ENCODE peak calls at places on chromosomes 3 and 15, in seven cellular contexts. One of them, this sample, is unnamed.

GRCh38 chr15:83784975-83785374 is 131.1 kb downstream of the ADAMTSL3 start:
- DNase-seq in right atrium auricular region: no peak
- DNase-seq in mesothelial cell of epicardium: no peak
- DNase-seq in T47D: no peak
- DNase-seq in adrenal gland: no peak
- DNase-seq in nucleus accumbens: no peak
- DNase-seq in SK-N-DZ: no peak
- DNase-seq in this sample: no peak

GRCh38 chr3:107421170-107421792 is 44.0 kb downstream of the CCDC54 start:
- DNase-seq in adrenal gland: no peak
- DNase-seq in mesothelial cell of epicardium: no peak
- DNase-seq in SK-N-DZ: peak; percentile 42
- DNase-seq in right atrium auricular region: no peak
- DNase-seq in nucleus accumbens: no peak
- DNase-seq in T47D: no peak
- DNase-seq in this sample: peak; percentile 87

GRCh38 chr3:28286595-28286994 is 45.2 kb downstream of the CMC1 start:
- DNase-seq in right atrium auricular region: no peak
- DNase-seq in nucleus accumbens: no peak
- DNase-seq in mesothelial cell of epicardium: no peak
- DNase-seq in T47D: peak; percentile 14
- DNase-seq in SK-N-DZ: peak; percentile 41
- DNase-seq in adrenal gland: no peak
- DNase-seq in this sample: peak; percentile 31

GRCh38 chr3:80526153-80526552 is 758.4 kb upstream of the ROBO1 start:
- DNase-seq in right atrium auricular region: no peak
- DNase-seq in SK-N-DZ: no peak
- DNase-seq in T47D: no peak
- DNase-seq in nucleus accumbens: no peak
- DNase-seq in mesothelial cell of epicardium: no peak
- DNase-seq in adrenal gland: no peak
- DNase-seq in this sample: no peak

GRCh38 chr15:50758712-50759205 is 6.7 kb downstream of the SPPL2A start:
- DNase-seq in SK-N-DZ: no peak
- DNase-seq in T47D: no peak
- DNase-seq in right atrium auricular region: no peak
- DNase-seq in nucleus accumbens: no peak
- DNase-seq in adrenal gland: no peak
- DNase-seq in mesothelial cell of epicardium: no peak
- DNase-seq in this sample: no peak

GRCh38 chr15:63357657-63358161 is 23.9 kb downstream of the CA12 start:
- DNase-seq in mesothelial cell of epicardium: no peak
- DNase-seq in SK-N-DZ: no peak
- DNase-seq in adrenal gland: no peak
- DNase-seq in nucleus accumbens: no peak
- DNase-seq in right atrium auricular region: no peak
- DNase-seq in T47D: no peak
- DNase-seq in this sample: no peak

GRCh38 chr3:27025718-27026117 is 343.5 kb downstream of the NEK10 start:
- DNase-seq in mesothelial cell of epicardium: no peak
- DNase-seq in nucleus accumbens: no peak
- DNase-seq in adrenal gland: no peak
- DNase-seq in T47D: no peak
- DNase-seq in SK-N-DZ: no peak
- DNase-seq in right atrium auricular region: no peak
- DNase-seq in this sample: no peak

GRCh38 chr3:58536501-58537411 is at the start of gene ACOX2:
- DNase-seq in right atrium auricular region: peak; percentile 84
- DNase-seq in SK-N-DZ: no peak
- DNase-seq in nucleus accumbens: no peak
- DNase-seq in T47D: no peak
- DNase-seq in mesothelial cell of epicardium: no peak
- DNase-seq in adrenal gland: peak; percentile 43
- DNase-seq in this sample: no peak

GRCh38 chr15:58856090-58856489 is 77.4 kb downstream of the SLTM start:
- DNase-seq in SK-N-DZ: no peak
- DNase-seq in T47D: no peak
- DNase-seq in mesothelial cell of epicardium: no peak
- DNase-seq in adrenal gland: no peak
- DNase-seq in nucleus accumbens: no peak
- DNase-seq in right atrium auricular region: no peak
- DNase-seq in this sample: no peak

GRCh38 chr3:128486692-128487537 is 6.1 kb downstream of the GATA2 start:
- DNase-seq in adrenal gland: no peak
- DNase-seq in T47D: peak; percentile 63
- DNase-seq in nucleus accumbens: no peak
- DNase-seq in SK-N-DZ: no peak
- DNase-seq in right atrium auricular region: no peak
- DNase-seq in mesothelial cell of epicardium: peak; percentile 65
- DNase-seq in this sample: no peak

GRCh38 chr3:188315563-188315962 is 161.6 kb downstream of the LPP start:
- DNase-seq in mesothelial cell of epicardium: no peak
- DNase-seq in nucleus accumbens: no peak
- DNase-seq in right atrium auricular region: no peak
- DNase-seq in SK-N-DZ: no peak
- DNase-seq in adrenal gland: no peak
- DNase-seq in T47D: no peak
- DNase-seq in this sample: no peak

GRCh38 chr3:100384735-100385134 is 16.2 kb downstream of the TOMM70 start:
- DNase-seq in nucleus accumbens: no peak
- DNase-seq in SK-N-DZ: no peak
- DNase-seq in mesothelial cell of epicardium: no peak
- DNase-seq in right atrium auricular region: no peak
- DNase-seq in T47D: no peak
- DNase-seq in adrenal gland: no peak
- DNase-seq in this sample: no peak

GRCh38 chr3:45057557-45057956 is 31.5 kb downstream of the CLEC3B start:
- DNase-seq in right atrium auricular region: no peak
- DNase-seq in mesothelial cell of epicardium: no peak
- DNase-seq in nucleus accumbens: no peak
- DNase-seq in T47D: no peak
- DNase-seq in adrenal gland: no peak
- DNase-seq in SK-N-DZ: no peak
- DNase-seq in this sample: no peak

GRCh38 chr3:72310028-72310987 is 525.4 kb upstream of the PROK2 start:
- DNase-seq in nucleus accumbens: no peak
- DNase-seq in right atrium auricular region: no peak
- DNase-seq in adrenal gland: peak; percentile 33
- DNase-seq in SK-N-DZ: peak; percentile 58
- DNase-seq in T47D: no peak
- DNase-seq in mesothelial cell of epicardium: no peak
- DNase-seq in this sample: no peak

GRCh38 chr15:74365619-74366445 is 1.6 kb downstream of the CYP11A1 start:
- DNase-seq in adrenal gland: peak; percentile 60
- DNase-seq in SK-N-DZ: no peak
- DNase-seq in T47D: no peak
- DNase-seq in nucleus accumbens: no peak
- DNase-seq in right atrium auricular region: no peak
- DNase-seq in mesothelial cell of epicardium: peak; percentile 70
- DNase-seq in this sample: no peak

GRCh38 chr3:105537371-105538075 is 170.8 kb downstream of the ALCAM start:
- DNase-seq in nucleus accumbens: no peak
- DNase-seq in SK-N-DZ: no peak
- DNase-seq in right atrium auricular region: no peak
- DNase-seq in adrenal gland: no peak
- DNase-seq in T47D: no peak
- DNase-seq in mesothelial cell of epicardium: no peak
- DNase-seq in this sample: no peak

GRCh38 chr15:65862682-65863081 is 6.6 kb upstream of the RAB11A start:
- DNase-seq in right atrium auricular region: no peak
- DNase-seq in SK-N-DZ: peak; percentile 86
- DNase-seq in nucleus accumbens: no peak
- DNase-seq in adrenal gland: no peak
- DNase-seq in T47D: no peak
- DNase-seq in mesothelial cell of epicardium: no peak
- DNase-seq in this sample: no peak

GRCh38 chr15:38512901-38513300 is 51.7 kb downstream of the RASGRP1 start:
- DNase-seq in adrenal gland: no peak
- DNase-seq in SK-N-DZ: no peak
- DNase-seq in right atrium auricular region: no peak
- DNase-seq in mesothelial cell of epicardium: no peak
- DNase-seq in T47D: no peak
- DNase-seq in nucleus accumbens: no peak
- DNase-seq in this sample: no peak

GRCh38 chr3:118945834-118946233 is 88.8 kb downstream of the IGSF11 start:
- DNase-seq in T47D: no peak
- DNase-seq in SK-N-DZ: peak; percentile 24
- DNase-seq in adrenal gland: no peak
- DNase-seq in nucleus accumbens: no peak
- DNase-seq in right atrium auricular region: no peak
- DNase-seq in mesothelial cell of epicardium: no peak
- DNase-seq in this sample: no peak

GRCh38 chr3:59727902-59728301 is 678.1 kb upstream of the CFAP20DC start:
- DNase-seq in T47D: no peak
- DNase-seq in right atrium auricular region: no peak
- DNase-seq in nucleus accumbens: no peak
- DNase-seq in mesothelial cell of epicardium: no peak
- DNase-seq in SK-N-DZ: no peak
- DNase-seq in adrenal gland: no peak
- DNase-seq in this sample: no peak

GRCh38 chr3:46642971-46643370 is 30.6 kb downstream of the FAM240A start:
- DNase-seq in adrenal gland: no peak
- DNase-seq in right atrium auricular region: no peak
- DNase-seq in mesothelial cell of epicardium: no peak
- DNase-seq in T47D: no peak
- DNase-seq in nucleus accumbens: no peak
- DNase-seq in SK-N-DZ: no peak
- DNase-seq in this sample: no peak

GRCh38 chr15:48149858-48150257 is 28.2 kb downstream of the MYEF2 start:
- DNase-seq in nucleus accumbens: no peak
- DNase-seq in T47D: no peak
- DNase-seq in SK-N-DZ: no peak
- DNase-seq in adrenal gland: no peak
- DNase-seq in right atrium auricular region: no peak
- DNase-seq in mesothelial cell of epicardium: no peak
- DNase-seq in this sample: no peak

GRCh38 chr15:85312925-85313324 is 67.5 kb upstream of the AKAP13 start:
- DNase-seq in mesothelial cell of epicardium: no peak
- DNase-seq in SK-N-DZ: no peak
- DNase-seq in adrenal gland: no peak
- DNase-seq in right atrium auricular region: no peak
- DNase-seq in nucleus accumbens: no peak
- DNase-seq in T47D: no peak
- DNase-seq in this sample: no peak

GRCh38 chr3:111715911-111716523 is 120.9 kb upstream of the ZBED2 start:
- DNase-seq in right atrium auricular region: no peak
- DNase-seq in nucleus accumbens: no peak
- DNase-seq in mesothelial cell of epicardium: peak; percentile 61
- DNase-seq in T47D: peak; percentile 41
- DNase-seq in SK-N-DZ: peak; percentile 48
- DNase-seq in adrenal gland: peak; percentile 55
- DNase-seq in this sample: no peak

GRCh38 chr3:53079791-53080555 is 34.1 kb upstream of the SFMBT1 start:
- DNase-seq in T47D: no peak
- DNase-seq in mesothelial cell of epicardium: no peak
- DNase-seq in SK-N-DZ: no peak
- DNase-seq in nucleus accumbens: no peak
- DNase-seq in right atrium auricular region: no peak
- DNase-seq in adrenal gland: no peak
- DNase-seq in this sample: no peak

GRCh38 chr15:91469627-91470567 is 369.8 kb downstream of the SV2B start:
- DNase-seq in T47D: no peak
- DNase-seq in SK-N-DZ: no peak
- DNase-seq in right atrium auricular region: no peak
- DNase-seq in mesothelial cell of epicardium: peak; percentile 40
- DNase-seq in adrenal gland: no peak
- DNase-seq in nucleus accumbens: no peak
- DNase-seq in this sample: no peak

GRCh38 chr15:32730677-32731654 is 13.2 kb downstream of the GREM1 start:
- DNase-seq in right atrium auricular region: no peak
- DNase-seq in T47D: peak; percentile 48
- DNase-seq in mesothelial cell of epicardium: peak; percentile 77
- DNase-seq in SK-N-DZ: peak; percentile 52
- DNase-seq in nucleus accumbens: no peak
- DNase-seq in adrenal gland: peak; percentile 17
- DNase-seq in this sample: no peak

GRCh38 chr3:38133557-38134405 is 3.1 kb downstream of the ACAA1 start:
- DNase-seq in mesothelial cell of epicardium: no peak
- DNase-seq in adrenal gland: peak; percentile 5
- DNase-seq in nucleus accumbens: no peak
- DNase-seq in right atrium auricular region: no peak
- DNase-seq in T47D: no peak
- DNase-seq in SK-N-DZ: no peak
- DNase-seq in this sample: no peak

GRCh38 chr3:181464033-181464694 is 247.6 kb upstream of the SOX2 start:
- DNase-seq in mesothelial cell of epicardium: no peak
- DNase-seq in nucleus accumbens: no peak
- DNase-seq in right atrium auricular region: no peak
- DNase-seq in adrenal gland: no peak
- DNase-seq in SK-N-DZ: no peak
- DNase-seq in T47D: no peak
- DNase-seq in this sample: peak; percentile 24

GRCh38 chr15:38691365-38691764 is 126.8 kb upstream of the RASGRP1 start:
- DNase-seq in right atrium auricular region: no peak
- DNase-seq in mesothelial cell of epicardium: no peak
- DNase-seq in adrenal gland: no peak
- DNase-seq in SK-N-DZ: no peak
- DNase-seq in T47D: no peak
- DNase-seq in nucleus accumbens: no peak
- DNase-seq in this sample: no peak

GRCh38 chr3:53255775-53256703 is at the start of gene TKT:
- DNase-seq in adrenal gland: peak; percentile 88
- DNase-seq in mesothelial cell of epicardium: peak; percentile 73
- DNase-seq in right atrium auricular region: peak; percentile 83
- DNase-seq in SK-N-DZ: peak; percentile 74
- DNase-seq in T47D: peak; percentile 74
- DNase-seq in nucleus accumbens: peak; percentile 74
- DNase-seq in this sample: peak; percentile 88